ENCODE peak calls at places on chromosome 13, in eight cellular contexts. One of them, this sample, is unnamed. For H3K27me3, the result is how much of the 10 kb centered on the place peaks cover.

GRCh38 chr13:32825481-32825880 is 190.7 kb upstream of the KL start:
- DNase-seq in endodermal cell: no peak
- DNase-seq in fibroblast of lung: no peak
- DNase-seq in tibial nerve: no peak
- DNase-seq in ovary: no peak
- DNase-seq in pancreas: no peak
- DNase-seq in K562: no peak
- DNase-seq in IMR-90: no peak
- DNase-seq in this sample: no peak

GRCh38 chr13:60402022-60402421 is 5.0 kb downstream of the TDRD3 start:
- DNase-seq in endodermal cell: no peak
- DNase-seq in fibroblast of lung: no peak
- DNase-seq in tibial nerve: no peak
- DNase-seq in ovary: no peak
- DNase-seq in pancreas: no peak
- DNase-seq in K562: no peak
- DNase-seq in IMR-90: peak
- DNase-seq in this sample: no peak

GRCh38 chr13:59643906-59644626 is 519.7 kb downstream of the DIAPH3 start:
- DNase-seq in endodermal cell: peak
- DNase-seq in fibroblast of lung: no peak
- DNase-seq in tibial nerve: no peak
- DNase-seq in ovary: no peak
- DNase-seq in pancreas: no peak
- DNase-seq in K562: no peak
- DNase-seq in IMR-90: no peak
- DNase-seq in this sample: no peak

GRCh38 chr13:99991806-99992242 is 10.2 kb downstream of the ZIC2 start:
- DNase-seq in endodermal cell: no peak
- DNase-seq in fibroblast of lung: no peak
- DNase-seq in tibial nerve: no peak
- DNase-seq in ovary: no peak
- DNase-seq in pancreas: no peak
- DNase-seq in K562: no peak
- DNase-seq in IMR-90: no peak
- DNase-seq in this sample: no peak

GRCh38 chr13:99217461-99218101 is 16.9 kb downstream of the UBAC2 start:
- DNase-seq in endodermal cell: no peak
- DNase-seq in fibroblast of lung: no peak
- DNase-seq in tibial nerve: no peak
- DNase-seq in ovary: no peak
- DNase-seq in pancreas: no peak
- DNase-seq in K562: no peak
- DNase-seq in IMR-90: no peak
- DNase-seq in this sample: no peak

GRCh38 chr13:113836917-113837553 is 26.8 kb downstream of the GAS6 start:
- DNase-seq in endodermal cell: no peak
- DNase-seq in fibroblast of lung: peak
- DNase-seq in tibial nerve: peak
- DNase-seq in ovary: peak
- DNase-seq in pancreas: no peak
- DNase-seq in K562: no peak
- DNase-seq in IMR-90: peak
- DNase-seq in this sample: no peak

GRCh38 chr13:106597190-106597589 is 29.3 kb upstream of the ARGLU1 start:
- DNase-seq in endodermal cell: no peak
- DNase-seq in fibroblast of lung: no peak
- DNase-seq in tibial nerve: no peak
- DNase-seq in ovary: peak
- DNase-seq in pancreas: no peak
- DNase-seq in K562: no peak
- DNase-seq in IMR-90: no peak
- DNase-seq in this sample: no peak

GRCh38 chr13:113595131-113595530 is 10.6 kb downstream of the TFDP1 start:
- DNase-seq in endodermal cell: peak
- DNase-seq in fibroblast of lung: no peak
- DNase-seq in tibial nerve: no peak
- DNase-seq in ovary: no peak
- DNase-seq in pancreas: no peak
- DNase-seq in K562: no peak
- DNase-seq in IMR-90: no peak
- DNase-seq in this sample: no peak

GRCh38 chr13:33004454-33004853 is 11.8 kb upstream of the KL start:
- DNase-seq in endodermal cell: no peak
- DNase-seq in fibroblast of lung: peak
- DNase-seq in tibial nerve: no peak
- DNase-seq in ovary: no peak
- DNase-seq in pancreas: no peak
- DNase-seq in K562: no peak
- DNase-seq in IMR-90: no peak
- DNase-seq in this sample: no peak

GRCh38 chr13:76470991-76471390 is 415.2 kb downstream of the KCTD12 start:
- DNase-seq in endodermal cell: no peak
- DNase-seq in fibroblast of lung: no peak
- DNase-seq in tibial nerve: no peak
- DNase-seq in ovary: no peak
- DNase-seq in pancreas: no peak
- DNase-seq in K562: no peak
- DNase-seq in IMR-90: no peak
- DNase-seq in this sample: no peak

GRCh38 chr13:73162912-73163911 is 104.4 kb downstream of the KLF5 start:
- DNase-seq in endodermal cell: no peak
- DNase-seq in fibroblast of lung: no peak
- DNase-seq in tibial nerve: no peak
- DNase-seq in ovary: no peak
- DNase-seq in pancreas: no peak
- DNase-seq in K562: no peak
- DNase-seq in IMR-90: no peak
- DNase-seq in this sample: no peak

GRCh38 chr13:97851269-97851668 is 102.2 kb upstream of the IPO5 start:
- DNase-seq in endodermal cell: peak
- DNase-seq in fibroblast of lung: no peak
- DNase-seq in tibial nerve: no peak
- DNase-seq in ovary: no peak
- DNase-seq in pancreas: no peak
- DNase-seq in K562: no peak
- DNase-seq in IMR-90: no peak
- DNase-seq in this sample: no peak

GRCh38 chr13:60134376-60134775 is 29.4 kb downstream of the DIAPH3 start:
- DNase-seq in endodermal cell: peak
- DNase-seq in fibroblast of lung: peak
- DNase-seq in tibial nerve: no peak
- DNase-seq in ovary: no peak
- DNase-seq in pancreas: no peak
- DNase-seq in K562: no peak
- DNase-seq in IMR-90: no peak
- DNase-seq in this sample: no peak

GRCh38 chr13:96200810-96201209 is 110.9 kb downstream of the HS6ST3 start:
- DNase-seq in endodermal cell: no peak
- DNase-seq in fibroblast of lung: no peak
- DNase-seq in tibial nerve: no peak
- DNase-seq in ovary: no peak
- DNase-seq in pancreas: no peak
- DNase-seq in K562: no peak
- DNase-seq in IMR-90: no peak
- DNase-seq in this sample: no peak

GRCh38 chr13:26502826-26503225 is 54.7 kb upstream of the WASF3 start:
- DNase-seq in endodermal cell: peak
- DNase-seq in fibroblast of lung: peak
- DNase-seq in tibial nerve: peak
- DNase-seq in ovary: no peak
- DNase-seq in pancreas: no peak
- DNase-seq in K562: no peak
- DNase-seq in IMR-90: peak
- DNase-seq in this sample: peak

GRCh38 chr13:46804391-46804815 is 7.4 kb upstream of the ESD start:
- DNase-seq in endodermal cell: no peak
- DNase-seq in fibroblast of lung: peak
- DNase-seq in tibial nerve: no peak
- DNase-seq in ovary: no peak
- DNase-seq in pancreas: no peak
- DNase-seq in K562: no peak
- DNase-seq in IMR-90: peak
- DNase-seq in this sample: no peak

GRCh38 chr13:48162182-48162581 is 67.3 kb upstream of the MED4 start:
- DNase-seq in endodermal cell: no peak
- DNase-seq in fibroblast of lung: no peak
- DNase-seq in tibial nerve: no peak
- DNase-seq in ovary: no peak
- DNase-seq in pancreas: no peak
- DNase-seq in K562: no peak
- DNase-seq in IMR-90: no peak
- DNase-seq in this sample: no peak

GRCh38 chr13:94816256-94816655 is 103.9 kb upstream of the SOX21 start:
- DNase-seq in endodermal cell: no peak
- DNase-seq in fibroblast of lung: no peak
- DNase-seq in tibial nerve: no peak
- DNase-seq in ovary: no peak
- DNase-seq in pancreas: no peak
- DNase-seq in K562: no peak
- DNase-seq in IMR-90: no peak
- DNase-seq in this sample: no peak

GRCh38 chr13:91238036-91238435 is 109.5 kb upstream of the MIR17HG start:
- DNase-seq in endodermal cell: no peak
- DNase-seq in fibroblast of lung: no peak
- DNase-seq in tibial nerve: no peak
- DNase-seq in ovary: no peak
- DNase-seq in pancreas: no peak
- DNase-seq in K562: no peak
- DNase-seq in IMR-90: no peak
- DNase-seq in this sample: no peak

GRCh38 chr13:29594310-29594709 is 1.2 kb downstream of the SLC7A1 start:
- DNase-seq in endodermal cell: peak
- DNase-seq in fibroblast of lung: peak
- DNase-seq in tibial nerve: peak
- DNase-seq in ovary: peak
- DNase-seq in pancreas: no peak
- DNase-seq in K562: no peak
- DNase-seq in IMR-90: peak
- DNase-seq in this sample: peak

GRCh38 chr13:27654059-27654458 is 32.4 kb downstream of the POLR1D start:
- DNase-seq in endodermal cell: no peak
- DNase-seq in fibroblast of lung: no peak
- DNase-seq in tibial nerve: no peak
- DNase-seq in ovary: no peak
- DNase-seq in pancreas: no peak
- DNase-seq in K562: no peak
- DNase-seq in IMR-90: no peak
- DNase-seq in this sample: no peak

GRCh38 chr13:102260256-102260655 is 141.6 kb downstream of the FGF14 start:
- DNase-seq in endodermal cell: no peak
- DNase-seq in fibroblast of lung: no peak
- DNase-seq in tibial nerve: no peak
- DNase-seq in ovary: no peak
- DNase-seq in pancreas: no peak
- DNase-seq in K562: no peak
- DNase-seq in IMR-90: no peak
- DNase-seq in this sample: no peak

GRCh38 chr13:29319451-29319850 is 276.0 kb downstream of the SLC7A1 start:
- DNase-seq in endodermal cell: peak
- DNase-seq in fibroblast of lung: no peak
- DNase-seq in tibial nerve: no peak
- DNase-seq in ovary: no peak
- DNase-seq in pancreas: no peak
- DNase-seq in K562: no peak
- DNase-seq in IMR-90: no peak
- DNase-seq in this sample: no peak

GRCh38 chr13:21971662-21972635 is 301.1 kb downstream of the FGF9 start:
- DNase-seq in endodermal cell: no peak
- DNase-seq in fibroblast of lung: peak
- DNase-seq in tibial nerve: no peak
- DNase-seq in ovary: no peak
- DNase-seq in pancreas: no peak
- DNase-seq in K562: no peak
- DNase-seq in IMR-90: peak
- DNase-seq in this sample: no peak

GRCh38 chr13:25046985-25047660 is 48.8 kb upstream of the PABPC3 start:
- DNase-seq in endodermal cell: peak
- DNase-seq in fibroblast of lung: peak
- DNase-seq in tibial nerve: no peak
- DNase-seq in ovary: no peak
- DNase-seq in pancreas: no peak
- DNase-seq in K562: no peak
- DNase-seq in IMR-90: peak
- DNase-seq in this sample: no peak
- H3K27ac ChIP-seq in endodermal cell: no peak
- H3K27ac ChIP-seq in fibroblast of lung: no peak
- H3K27ac ChIP-seq in tibial nerve: no peak
- H3K27ac ChIP-seq in ovary: no peak
- H3K27ac ChIP-seq in pancreas: no peak
- H3K27ac ChIP-seq in K562: no peak
- H3K27ac ChIP-seq in IMR-90: no peak
- H3K27ac ChIP-seq in this sample: no peak

DNA sequence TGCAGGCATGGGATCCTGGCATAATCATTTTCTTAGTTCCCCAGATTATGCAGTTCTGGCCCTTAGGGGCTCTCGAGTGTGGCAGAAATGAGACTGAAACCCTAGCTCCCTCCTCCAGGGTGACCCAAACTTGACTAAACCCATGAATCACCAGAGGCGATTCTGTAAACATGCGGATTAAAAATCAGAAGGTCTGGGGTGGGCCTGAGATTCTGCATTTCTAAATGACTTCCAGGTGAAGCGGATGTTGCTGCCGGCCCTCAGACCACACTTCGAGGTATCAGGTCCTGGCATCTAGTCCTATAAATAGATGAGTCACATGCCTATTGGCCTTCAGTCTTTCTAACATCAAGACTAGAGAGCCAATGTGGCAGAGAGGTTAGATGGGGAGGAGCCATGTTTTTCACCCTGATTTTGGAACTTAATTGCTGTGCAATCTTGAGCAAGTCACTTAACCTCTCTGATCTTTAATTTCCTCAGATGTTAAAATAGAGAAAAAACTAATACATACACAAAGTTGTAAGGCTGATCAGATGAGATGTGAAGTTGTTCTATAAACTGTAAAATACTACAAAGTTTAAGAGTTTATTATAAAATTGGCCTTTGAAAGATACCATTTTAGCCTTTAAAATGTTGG is 431.2 kb downstream of the FOXO1 start:
- DNase-seq in endodermal cell: no peak
- DNase-seq in fibroblast of lung: peak
- DNase-seq in tibial nerve: no peak
- DNase-seq in ovary: no peak
- DNase-seq in pancreas: no peak
- DNase-seq in K562: no peak
- DNase-seq in IMR-90: no peak
- DNase-seq in this sample: no peak
- H3K27me3 ChIP-seq in endodermal cell: under half
- H3K27me3 ChIP-seq in fibroblast of lung: under half
- H3K27me3 ChIP-seq in tibial nerve: under half
- H3K27me3 ChIP-seq in ovary: under half
- H3K27me3 ChIP-seq in pancreas: under half
- H3K27me3 ChIP-seq in K562: under half
- H3K27me3 ChIP-seq in IMR-90: under half
- H3K27me3 ChIP-seq in this sample: under half

GRCh38 chr13:24040835-24041234 is 119.7 kb upstream of the SPATA13 start:
- DNase-seq in endodermal cell: no peak
- DNase-seq in fibroblast of lung: no peak
- DNase-seq in tibial nerve: no peak
- DNase-seq in ovary: no peak
- DNase-seq in pancreas: no peak
- DNase-seq in K562: no peak
- DNase-seq in IMR-90: no peak
- DNase-seq in this sample: no peak
- H3K27ac ChIP-seq in endodermal cell: peak
- H3K27ac ChIP-seq in fibroblast of lung: no peak
- H3K27ac ChIP-seq in tibial nerve: peak
- H3K27ac ChIP-seq in ovary: no peak
- H3K27ac ChIP-seq in pancreas: no peak
- H3K27ac ChIP-seq in K562: no peak
- H3K27ac ChIP-seq in IMR-90: no peak
- H3K27ac ChIP-seq in this sample: no peak

GRCh38 chr13:78595819-78596700 is 7.3 kb downstream of the POU4F1 start:
- DNase-seq in endodermal cell: peak
- DNase-seq in fibroblast of lung: peak
- DNase-seq in tibial nerve: no peak
- DNase-seq in ovary: no peak
- DNase-seq in pancreas: peak
- DNase-seq in K562: no peak
- DNase-seq in IMR-90: no peak
- DNase-seq in this sample: no peak
- H3K27me3 ChIP-seq in endodermal cell: half or more
- H3K27me3 ChIP-seq in fibroblast of lung: half or more
- H3K27me3 ChIP-seq in tibial nerve: under half
- H3K27me3 ChIP-seq in ovary: under half
- H3K27me3 ChIP-seq in pancreas: under half
- H3K27me3 ChIP-seq in K562: under half
- H3K27me3 ChIP-seq in IMR-90: half or more
- H3K27me3 ChIP-seq in this sample: half or more